ENCODE peak calls at places on chromosomes 5 and 9, in nine cellular contexts. R, X, Q, B, T, K, U, W and E are unnamed samples.

GRCh38 chr9:136644343-136644592 is 18.4 kb upstream of the EGFL7 start:
- DNase-seq in R (no peak), X (no peak), Q (peak; percentile 69), B (peak; percentile 90), T (no peak), K (peak; percentile 81), U (peak; percentile 68), W (peak; percentile 22), E (peak; percentile 43)

GRCh38 chr5:79456890-79457583 is 56.9 kb downstream of the HOMER1 start:
- DNase-seq in R (no peak), X (no peak), Q (no peak), B (no peak), T (no peak), K (no peak), U (no peak), W (no peak), E (no peak)

GRCh38 chr9:14043491-14043890 is 270.4 kb downstream of the NFIB start:
- DNase-seq in R (no peak), X (no peak), Q (no peak), B (no peak), T (no peak), K (no peak), U (no peak), W (no peak), E (no peak)

GRCh38 chr9:127854169-127854833 is at the start of gene ENG:
- DNase-seq in R (no peak), X (no peak), Q (no peak), B (peak; percentile 90), T (peak; percentile 55), K (no peak), U (peak; percentile 91), W (peak; percentile 59), E (no peak)

GRCh38 chr5:169637085-169637855 is at the start of gene DOCK2:
- DNase-seq in R (peak; percentile 68), X (no peak), Q (peak; percentile 96), B (peak; percentile 63), T (no peak), K (peak; percentile 9), U (no peak), W (no peak), E (peak; percentile 27)

GRCh38 chr5:78056901-78057514 is 237.5 kb downstream of the AP3B1 start:
- DNase-seq in R (no peak), X (no peak), Q (no peak), B (no peak), T (no peak), K (no peak), U (peak; percentile 9), W (no peak), E (no peak)

GRCh38 chr5:88602584-88602983 is 280.4 kb downstream of the MEF2C start:
- DNase-seq in R (no peak), X (no peak), Q (no peak), B (no peak), T (peak; percentile 14), K (no peak), U (no peak), W (no peak), E (no peak)

GRCh38 chr5:14502291-14502690 is 79.3 kb upstream of the OTULINL start:
- DNase-seq in R (no peak), X (no peak), Q (no peak), B (no peak), T (no peak), K (no peak), U (no peak), W (no peak), E (no peak)

GRCh38 chr5:145996135-145996534 is 59.8 kb downstream of the SH3RF2 start:
- DNase-seq in R (no peak), X (no peak), Q (no peak), B (no peak), T (no peak), K (no peak), U (no peak), W (no peak), E (no peak)

GRCh38 chr5:142295960-142296860 is 28.6 kb downstream of the SPRY4 start:
- DNase-seq in R (no peak), X (no peak), Q (no peak), B (no peak), T (no peak), K (no peak), U (no peak), W (no peak), E (no peak)

GRCh38 chr9:112352209-112352608 is 18.8 kb upstream of the PTBP3 start:
- DNase-seq in R (no peak), X (no peak), Q (no peak), B (no peak), T (no peak), K (no peak), U (no peak), W (no peak), E (no peak)

GRCh38 chr5:118554991-118555390 is 433.4 kb downstream of the DTWD2 start:
- DNase-seq in R (no peak), X (no peak), Q (no peak), B (no peak), T (no peak), K (no peak), U (no peak), W (no peak), E (no peak)

GRCh38 chr5:125313555-125313954 is 567.1 kb upstream of the ZNF608 start:
- DNase-seq in R (no peak), X (no peak), Q (no peak), B (no peak), T (no peak), K (no peak), U (no peak), W (no peak), E (no peak)

GRCh38 chr5:73448451-73449136 is at the start of gene FOXD1:
- DNase-seq in R (peak; percentile 44), X (peak; percentile 84), Q (no peak), B (peak; percentile 43), T (no peak), K (no peak), U (peak; percentile 96), W (peak; percentile 97), E (no peak)

GRCh38 chr5:95113489-95113888 is 171.4 kb downstream of the MCTP1 start:
- DNase-seq in R (no peak), X (no peak), Q (no peak), B (no peak), T (no peak), K (no peak), U (peak; percentile 35), W (peak; percentile 53), E (no peak)

GRCh38 chr5:150511641-150512367 is 3.9 kb downstream of the NDST1 start:
- DNase-seq in R (no peak), X (peak; percentile 68), Q (no peak), B (no peak), T (no peak), K (no peak), U (peak; percentile 76), W (peak; percentile 80), E (no peak)

GRCh38 chr5:79020861-79021561 is 35.9 kb upstream of the ARSB start:
- DNase-seq in R (peak; percentile 34), X (peak; percentile 5), Q (peak; percentile 49), B (peak; percentile 29), T (peak; percentile 23), K (peak; percentile 33), U (peak; percentile 84), W (peak; percentile 78), E (no peak)

GRCh38 chr5:151463137-151464029 is 16.0 kb downstream of the SLC36A1 start:
- DNase-seq in R (no peak), X (no peak), Q (no peak), B (no peak), T (no peak), K (no peak), U (no peak), W (no peak), E (no peak)

GRCh38 chr5:75756991-75757390 is 39.8 kb upstream of the POC5 start:
- DNase-seq in R (no peak), X (no peak), Q (no peak), B (no peak), T (no peak), K (no peak), U (peak; percentile 6), W (peak; percentile 11), E (no peak)

GRCh38 chr9:81844131-81844567 is 84.1 kb upstream of the SPATA31D4 start:
- DNase-seq in R (no peak), X (peak; percentile 93), Q (no peak), B (no peak), T (no peak), K (no peak), U (no peak), W (no peak), E (no peak)

GRCh38 chr5:152514827-152515397 is 109.8 kb upstream of the NMUR2 start:
- DNase-seq in R (no peak), X (no peak), Q (no peak), B (no peak), T (peak; percentile 32), K (no peak), U (peak; percentile 30), W (peak; percentile 11), E (no peak)

GRCh38 chr9:92059045-92059444 is 56.2 kb downstream of the SPTLC1 start:
- DNase-seq in R (no peak), X (no peak), Q (no peak), B (no peak), T (no peak), K (no peak), U (no peak), W (no peak), E (no peak)

GRCh38 chr9:136028760-136029470 is 66.2 kb downstream of the NACC2 start:
- DNase-seq in R (no peak), X (no peak), Q (no peak), B (no peak), T (no peak), K (no peak), U (no peak), W (no peak), E (no peak)

GRCh38 chr5:171582849-171583248 is 163.4 kb downstream of the FGF18 start:
- DNase-seq in R (no peak), X (no peak), Q (no peak), B (no peak), T (no peak), K (no peak), U (no peak), W (no peak), E (no peak)